ENCODE peak calls at places on chromosomes 4 and X, in seven cellular contexts. M is sciatic nerve; G is fibroblast of the conjunctiva; I is NCI-H510A treated with DMSO at 0.1 percent for 48 hours; C is activated effector memory CD4-positive, alpha-beta T cell treated with Interleukin-2 at 50 U/mL for 16 hours; Y is glutamatergic neuron; W is SW480. P is an unnamed sample.

GRCh38 chrX:71542825-71543224 is 9.9 kb downstream of the OGT start:
- DNase-seq in M (no peak), G (no peak), I (no peak), C (no peak), Y (no peak), W (no peak), P (no peak)

GRCh38 chr4:3713817-3714641 is 52.2 kb upstream of the ADRA2C start:
- DNase-seq in M (no peak), G (no peak), I (no peak), C (no peak), Y (no peak), W (no peak), P (no peak)

GRCh38 chrX:12396584-12396983 is 258.3 kb downstream of the FRMPD4 start:
- DNase-seq in M (no peak), G (no peak), I (no peak), C (no peak), Y (no peak), W (no peak), P (no peak)

GRCh38 chr4:158788608-158789007 is 19.8 kb downstream of the FNIP2 start:
- DNase-seq in M (no peak), G (no peak), I (no peak), C (no peak), Y (no peak), W (no peak), P (no peak)

GRCh38 chr4:94676910-94677309 is 80.8 kb upstream of the BMPR1B start:
- DNase-seq in M (no peak), G (no peak), I (no peak), C (no peak), Y (no peak), W (no peak), P (no peak)

GRCh38 chr4:101252721-101253120 is 94.6 kb downstream of the PPP3CA start:
- DNase-seq in M (no peak), G (no peak), I (no peak), C (no peak), Y (no peak), W (no peak), P (no peak)

GRCh38 chrX:11655282-11655985 is 10.3 kb downstream of the ARHGAP6 start:
- DNase-seq in M (no peak), G (no peak), I (no peak), C (no peak), Y (no peak), W (no peak), P (no peak)

GRCh38 chrX:138020941-138021340 is 455.0 kb downstream of the ZIC3 start:
- DNase-seq in M (no peak), G (no peak), I (no peak), C (no peak), Y (no peak), W (no peak), P (no peak)

GRCh38 chr4:79442422-79442821 is 34.4 kb upstream of the GK2 start:
- DNase-seq in M (no peak), G (no peak), I (no peak), C (no peak), Y (no peak), W (no peak), P (no peak)

GRCh38 chrX:24259544-24260240 is 54.2 kb downstream of the SUPT20HL2 start:
- DNase-seq in M (no peak), G (peak), I (peak), C (no peak), Y (peak), W (peak), P (no peak)

GRCh38 chr4:41517747-41518146 is 20.2 kb upstream of the LIMCH1 start:
- DNase-seq in M (no peak), G (no peak), I (no peak), C (no peak), Y (no peak), W (no peak), P (no peak)

GRCh38 chr4:40525811-40526598 is 103.7 kb downstream of the RBM47 start:
- DNase-seq in M (no peak), G (peak), I (no peak), C (no peak), Y (no peak), W (no peak), P (no peak)

GRCh38 chrX:123959281-123960063 is 2.0 kb upstream of the STAG2 start:
- DNase-seq in M (peak), G (no peak), I (peak), C (no peak), Y (no peak), W (peak), P (no peak)

GRCh38 chr4:88881227-88881569 is 175.8 kb downstream of the FAM13A start:
- DNase-seq in M (no peak), G (no peak), I (no peak), C (no peak), Y (no peak), W (no peak), P (no peak)

GRCh38 chr4:161823450-161823849 is 340.4 kb downstream of the FSTL5 start:
- DNase-seq in M (no peak), G (no peak), I (no peak), C (no peak), Y (no peak), W (no peak), P (no peak)

GRCh38 chr4:145177906-145178538 is 2.4 kb downstream of the OTUD4 start:
- DNase-seq in M (no peak), G (no peak), I (no peak), C (no peak), Y (no peak), W (peak), P (no peak)

GRCh38 chr4:1369091-1369450 is 22.1 kb downstream of the UVSSA start:
- DNase-seq in M (no peak), G (no peak), I (no peak), C (no peak), Y (peak), W (no peak), P (no peak)

P was measured in T-helper 22 cell.